ENCODE peak calls at places on chromosomes 13 and 19, in eight cellular contexts. One of them, this sample, is unnamed. For H3K4me1, the result is how much of the 10 kb centered on the place peaks cover.

GRCh38 chr13:60329221-60329983 is 67.6 kb upstream of the TDRD3 start:
- DNase-seq in breast epithelium: no peak
- DNase-seq in GM12878: peak
- DNase-seq in stomach: peak
- DNase-seq in spleen: no peak
- DNase-seq in Panc1: peak
- DNase-seq in upper lobe of left lung: no peak
- DNase-seq in endothelial cell of umbilical vein: peak
- DNase-seq in this sample: no peak

GRCh38 chr13:114341003-114341777 is 26.9 kb downstream of the CHAMP1 start:
- DNase-seq in breast epithelium: no peak
- DNase-seq in GM12878: no peak
- DNase-seq in stomach: no peak
- DNase-seq in spleen: no peak
- DNase-seq in Panc1: no peak
- DNase-seq in upper lobe of left lung: no peak
- DNase-seq in endothelial cell of umbilical vein: no peak
- DNase-seq in this sample: no peak

GRCh38 chr13:39858794-39859193 is 203.3 kb downstream of the COG6 start:
- DNase-seq in breast epithelium: no peak
- DNase-seq in GM12878: no peak
- DNase-seq in stomach: no peak
- DNase-seq in spleen: no peak
- DNase-seq in Panc1: no peak
- DNase-seq in upper lobe of left lung: no peak
- DNase-seq in endothelial cell of umbilical vein: no peak
- DNase-seq in this sample: no peak

GRCh38 chr13:33744589-33745369 is 73.2 kb upstream of the RFC3 start:
- DNase-seq in breast epithelium: no peak
- DNase-seq in GM12878: no peak
- DNase-seq in stomach: no peak
- DNase-seq in spleen: no peak
- DNase-seq in Panc1: no peak
- DNase-seq in upper lobe of left lung: no peak
- DNase-seq in endothelial cell of umbilical vein: no peak
- DNase-seq in this sample: peak

GRCh38 chr19:19554074-19555023 is 16.3 kb downstream of the CILP2 start:
- DNase-seq in breast epithelium: no peak
- DNase-seq in GM12878: no peak
- DNase-seq in stomach: peak
- DNase-seq in spleen: peak
- DNase-seq in Panc1: no peak
- DNase-seq in upper lobe of left lung: peak
- DNase-seq in endothelial cell of umbilical vein: no peak
- DNase-seq in this sample: no peak

GRCh38 chr13:43924549-43925245 is 45.0 kb downstream of the LACC1 start:
- DNase-seq in breast epithelium: no peak
- DNase-seq in GM12878: peak
- DNase-seq in stomach: no peak
- DNase-seq in spleen: no peak
- DNase-seq in Panc1: no peak
- DNase-seq in upper lobe of left lung: no peak
- DNase-seq in endothelial cell of umbilical vein: no peak
- DNase-seq in this sample: no peak

GRCh38 chr19:5200844-5201243 is 139.8 kb downstream of the PTPRS start:
- DNase-seq in breast epithelium: no peak
- DNase-seq in GM12878: no peak
- DNase-seq in stomach: no peak
- DNase-seq in spleen: no peak
- DNase-seq in Panc1: no peak
- DNase-seq in upper lobe of left lung: no peak
- DNase-seq in endothelial cell of umbilical vein: no peak
- DNase-seq in this sample: no peak

GRCh38 chr13:42405665-42406390 is 133.9 kb downstream of the AKAP11 start:
- DNase-seq in breast epithelium: no peak
- DNase-seq in GM12878: peak
- DNase-seq in stomach: no peak
- DNase-seq in spleen: no peak
- DNase-seq in Panc1: no peak
- DNase-seq in upper lobe of left lung: no peak
- DNase-seq in endothelial cell of umbilical vein: no peak
- DNase-seq in this sample: no peak

GRCh38 chr19:3061214-3062161 is 807 bp downstream of the TLE5 start:
- DNase-seq in breast epithelium: no peak
- DNase-seq in GM12878: no peak
- DNase-seq in stomach: peak
- DNase-seq in spleen: peak
- DNase-seq in Panc1: no peak
- DNase-seq in upper lobe of left lung: peak
- DNase-seq in endothelial cell of umbilical vein: no peak
- DNase-seq in this sample: peak

GRCh38 chr13:51618626-51619025 is 34.4 kb downstream of the WDFY2 start:
- DNase-seq in breast epithelium: no peak
- DNase-seq in GM12878: no peak
- DNase-seq in stomach: no peak
- DNase-seq in spleen: no peak
- DNase-seq in Panc1: no peak
- DNase-seq in upper lobe of left lung: no peak
- DNase-seq in endothelial cell of umbilical vein: no peak
- DNase-seq in this sample: peak

GRCh38 chr19:8361921-8362793 is 1.8 kb upstream of the ANGPTL4 start:
- DNase-seq in breast epithelium: peak
- DNase-seq in GM12878: no peak
- DNase-seq in stomach: peak
- DNase-seq in spleen: peak
- DNase-seq in Panc1: peak
- DNase-seq in upper lobe of left lung: peak
- DNase-seq in endothelial cell of umbilical vein: peak
- DNase-seq in this sample: peak

GRCh38 chr19:19562665-19563347 is 24.7 kb downstream of the CILP2 start:
- DNase-seq in breast epithelium: no peak
- DNase-seq in GM12878: no peak
- DNase-seq in stomach: no peak
- DNase-seq in spleen: no peak
- DNase-seq in Panc1: no peak
- DNase-seq in upper lobe of left lung: no peak
- DNase-seq in endothelial cell of umbilical vein: no peak
- DNase-seq in this sample: no peak

GRCh38 chr13:110528371-110528770 is 33.2 kb downstream of the RAB20 start:
- DNase-seq in breast epithelium: no peak
- DNase-seq in GM12878: no peak
- DNase-seq in stomach: no peak
- DNase-seq in spleen: no peak
- DNase-seq in Panc1: no peak
- DNase-seq in upper lobe of left lung: no peak
- DNase-seq in endothelial cell of umbilical vein: no peak
- DNase-seq in this sample: no peak

GRCh38 chr13:66375756-66376155 is 854.4 kb downstream of the PCDH9 start:
- DNase-seq in breast epithelium: no peak
- DNase-seq in GM12878: no peak
- DNase-seq in stomach: no peak
- DNase-seq in spleen: no peak
- DNase-seq in Panc1: no peak
- DNase-seq in upper lobe of left lung: no peak
- DNase-seq in endothelial cell of umbilical vein: no peak
- DNase-seq in this sample: no peak

GRCh38 chr13:95197548-95197947 is 103.7 kb downstream of the ABCC4 start:
- DNase-seq in breast epithelium: no peak
- DNase-seq in GM12878: no peak
- DNase-seq in stomach: no peak
- DNase-seq in spleen: no peak
- DNase-seq in Panc1: no peak
- DNase-seq in upper lobe of left lung: no peak
- DNase-seq in endothelial cell of umbilical vein: peak
- DNase-seq in this sample: no peak
- H3K4me1 ChIP-seq in breast epithelium: under half
- H3K4me1 ChIP-seq in GM12878: under half
- H3K4me1 ChIP-seq in stomach: under half
- H3K4me1 ChIP-seq in spleen: under half
- H3K4me1 ChIP-seq in Panc1: under half
- H3K4me1 ChIP-seq in upper lobe of left lung: under half
- H3K4me1 ChIP-seq in endothelial cell of umbilical vein: under half
- H3K4me1 ChIP-seq in this sample: under half

DNA sequence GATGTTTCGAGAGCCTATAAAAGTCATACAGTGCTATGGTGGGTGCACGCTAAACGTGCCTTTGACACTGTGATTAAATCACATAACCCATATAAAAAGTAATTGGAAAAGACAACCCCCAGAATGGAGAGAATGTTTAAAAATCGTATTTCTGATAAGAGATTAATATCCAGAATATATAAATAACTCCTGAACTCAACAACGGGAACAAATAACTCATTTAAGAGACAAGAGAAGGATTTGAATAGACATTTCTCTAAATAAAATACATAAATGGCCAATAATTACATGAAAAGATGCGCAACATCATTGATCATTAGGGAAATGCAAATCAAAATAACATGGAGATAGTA is 37.0 kb upstream of the IGFL4 start:
- DNase-seq in breast epithelium: no peak
- DNase-seq in GM12878: no peak
- DNase-seq in stomach: no peak
- DNase-seq in spleen: no peak
- DNase-seq in Panc1: no peak
- DNase-seq in upper lobe of left lung: no peak
- DNase-seq in endothelial cell of umbilical vein: no peak
- DNase-seq in this sample: no peak
- TF ChIP-seq POLR2AphosphoS5 in breast epithelium: no peak
- TF ChIP-seq POLR2AphosphoS5 in GM12878: no peak
- TF ChIP-seq POLR2AphosphoS5 in stomach: no peak
- TF ChIP-seq POLR2AphosphoS5 in spleen: no peak
- TF ChIP-seq POLR2AphosphoS5 in Panc1: no peak
- TF ChIP-seq POLR2AphosphoS5 in upper lobe of left lung: no peak
- TF ChIP-seq POLR2AphosphoS5 in endothelial cell of umbilical vein: no peak
- TF ChIP-seq POLR2AphosphoS5 in this sample: no peak

DNA sequence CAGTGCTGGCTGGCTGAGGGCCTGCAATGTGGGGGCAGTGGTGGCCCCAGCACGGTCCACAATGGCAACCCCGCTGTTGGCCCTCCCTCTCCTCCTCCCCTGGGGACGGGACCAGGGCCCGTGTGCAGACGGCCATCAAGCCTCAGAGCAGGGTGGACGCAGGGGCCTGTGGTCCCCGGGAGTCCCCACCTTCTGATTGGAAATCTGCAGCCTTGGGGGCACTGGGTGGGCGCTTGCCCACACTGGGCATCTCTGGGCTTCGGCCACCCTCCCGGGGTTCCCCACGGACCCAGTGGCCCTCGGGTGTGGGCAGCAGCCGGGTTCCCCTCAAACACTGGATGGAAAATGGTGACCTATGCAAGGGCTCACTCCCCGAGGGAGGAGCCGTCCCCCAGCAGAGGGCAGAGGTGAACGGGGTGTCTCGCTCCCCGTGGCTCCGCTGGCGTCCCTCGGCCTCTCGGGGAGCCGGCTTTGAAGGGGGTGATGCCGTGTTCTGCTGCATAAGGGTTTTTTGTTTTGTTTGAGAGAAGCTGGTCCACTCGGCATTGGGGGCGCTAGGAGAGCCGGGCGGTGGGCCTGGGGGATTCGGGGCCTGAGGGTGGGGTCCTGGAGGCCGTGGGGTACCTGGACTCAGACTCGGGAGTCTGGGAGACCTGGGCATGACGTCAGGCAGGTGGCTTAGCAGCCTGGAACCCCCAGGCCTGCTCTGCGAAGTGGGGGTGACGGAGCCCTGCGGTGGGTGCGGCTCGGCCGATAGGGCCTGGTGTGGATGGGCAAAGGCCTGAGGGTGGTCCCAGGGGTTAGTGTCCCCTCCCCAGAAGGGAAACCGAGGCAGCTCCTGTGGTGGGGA is 3.9 kb downstream of the EFNA2 start:
- DNase-seq in breast epithelium: no peak
- DNase-seq in GM12878: no peak
- DNase-seq in stomach: no peak
- DNase-seq in spleen: no peak
- DNase-seq in Panc1: no peak
- DNase-seq in upper lobe of left lung: peak
- DNase-seq in endothelial cell of umbilical vein: no peak
- DNase-seq in this sample: no peak
- H3K4me1 ChIP-seq in breast epithelium: under half
- H3K4me1 ChIP-seq in GM12878: under half
- H3K4me1 ChIP-seq in stomach: under half
- H3K4me1 ChIP-seq in spleen: under half
- H3K4me1 ChIP-seq in Panc1: under half
- H3K4me1 ChIP-seq in upper lobe of left lung: under half
- H3K4me1 ChIP-seq in endothelial cell of umbilical vein: under half
- H3K4me1 ChIP-seq in this sample: under half

GRCh38 chr19:37304884-37305255 is 66.0 kb upstream of the ZNF527 start:
- DNase-seq in breast epithelium: no peak
- DNase-seq in GM12878: no peak
- DNase-seq in stomach: no peak
- DNase-seq in spleen: no peak
- DNase-seq in Panc1: no peak
- DNase-seq in upper lobe of left lung: peak
- DNase-seq in endothelial cell of umbilical vein: no peak
- DNase-seq in this sample: no peak

GRCh38 chr19:37303591-37304171 is 67.2 kb upstream of the ZNF527 start:
- DNase-seq in breast epithelium: no peak
- DNase-seq in GM12878: no peak
- DNase-seq in stomach: no peak
- DNase-seq in spleen: no peak
- DNase-seq in Panc1: no peak
- DNase-seq in upper lobe of left lung: peak
- DNase-seq in endothelial cell of umbilical vein: no peak
- DNase-seq in this sample: no peak

GRCh38 chr19:37306383-37306963 is 64.4 kb upstream of the ZNF527 start:
- DNase-seq in breast epithelium: no peak
- DNase-seq in GM12878: no peak
- DNase-seq in stomach: no peak
- DNase-seq in spleen: peak
- DNase-seq in Panc1: no peak
- DNase-seq in upper lobe of left lung: peak
- DNase-seq in endothelial cell of umbilical vein: no peak
- DNase-seq in this sample: no peak

GRCh38 chr19:37309834-37310575 is 60.9 kb upstream of the ZNF527 start:
- DNase-seq in breast epithelium: no peak
- DNase-seq in GM12878: no peak
- DNase-seq in stomach: no peak
- DNase-seq in spleen: no peak
- DNase-seq in Panc1: no peak
- DNase-seq in upper lobe of left lung: no peak
- DNase-seq in endothelial cell of umbilical vein: no peak
- DNase-seq in this sample: no peak

DNA sequence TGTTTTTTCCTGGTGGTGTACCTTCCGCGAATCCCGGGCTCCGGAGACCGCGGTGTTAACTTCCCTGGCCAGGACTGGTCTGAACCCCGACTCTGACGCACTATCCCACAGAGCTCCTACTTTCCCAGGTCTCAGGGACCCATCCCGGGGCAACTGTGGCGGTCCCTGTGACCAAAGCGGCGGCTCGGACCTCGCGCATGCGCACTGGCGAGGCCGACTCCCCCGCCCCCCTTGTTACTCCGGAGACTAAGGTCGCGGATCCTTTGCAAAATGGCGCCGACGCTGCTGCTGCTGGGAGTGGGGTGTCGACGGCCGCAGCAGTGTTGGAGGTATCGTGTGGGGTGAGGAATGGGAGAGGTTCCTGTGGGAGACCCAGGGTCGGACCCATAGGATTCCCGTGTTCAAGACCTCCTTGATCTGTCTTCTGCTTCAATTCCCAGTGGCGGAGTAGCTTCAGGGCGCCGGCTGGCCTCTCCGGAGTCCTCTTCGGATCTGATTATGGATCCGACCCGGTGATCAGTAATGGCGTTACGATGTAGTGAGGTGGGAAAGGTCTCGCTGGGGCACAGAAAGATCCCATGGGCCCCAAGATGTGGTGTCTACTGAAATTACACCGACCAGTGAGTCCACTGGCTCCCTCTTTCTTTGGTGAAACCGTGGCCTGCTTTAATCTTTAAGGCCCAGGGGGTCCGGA is 66.6 kb upstream of the ZNF527 start:
- DNase-seq in breast epithelium: no peak
- DNase-seq in GM12878: no peak
- DNase-seq in stomach: no peak
- DNase-seq in spleen: peak
- DNase-seq in Panc1: no peak
- DNase-seq in upper lobe of left lung: peak
- DNase-seq in endothelial cell of umbilical vein: no peak
- DNase-seq in this sample: no peak
- TF ChIP-seq POLR2AphosphoS5 in breast epithelium: no peak
- TF ChIP-seq POLR2AphosphoS5 in GM12878: no peak
- TF ChIP-seq POLR2AphosphoS5 in stomach: no peak
- TF ChIP-seq POLR2AphosphoS5 in spleen: peak
- TF ChIP-seq POLR2AphosphoS5 in Panc1: no peak
- TF ChIP-seq POLR2AphosphoS5 in upper lobe of left lung: no peak
- TF ChIP-seq POLR2AphosphoS5 in endothelial cell of umbilical vein: no peak
- TF ChIP-seq POLR2AphosphoS5 in this sample: peak

This sample was measured in prostate gland.